ENCODE peak calls at places on chromosomes 13 and 19, in ten cellular contexts. E, R, O, U, C, P, T, F, X and M are unnamed samples.

GRCh38 chr13:54536112-54536511 is 1507.5 kb downstream of the OLFM4 start:
- DNase-seq in E (peak), R (no peak), O (no peak), U (peak), C (no peak), P (no peak), T (no peak), F (no peak), X (no peak), M (peak)

GRCh38 chr13:114011226-114011625 is 37.4 kb upstream of the C13orf46 start:
- DNase-seq in E (no peak), R (no peak), O (no peak), U (no peak), C (no peak), P (no peak), T (no peak), F (no peak), X (no peak), M (no peak)

GRCh38 chr13:96279904-96280303 is 190.0 kb downstream of the HS6ST3 start:
- DNase-seq in E (no peak), R (no peak), O (no peak), U (no peak), C (no peak), P (no peak), T (no peak), F (no peak), X (no peak), M (no peak)

GRCh38 chr13:35475131-35475959 is 1.1 kb downstream of the MAB21L1 start:
- DNase-seq in E (peak), R (no peak), O (no peak), U (no peak), C (peak), P (peak), T (no peak), F (peak), X (peak), M (no peak)

GRCh38 chr13:42420304-42420703 is 148.4 kb downstream of the AKAP11 start:
- DNase-seq in E (no peak), R (no peak), O (no peak), U (no peak), C (no peak), P (no peak), T (no peak), F (no peak), X (no peak), M (no peak)

GRCh38 chr13:51202477-51203046 is 19.6 kb upstream of the FAM124A start:
- DNase-seq in E (peak), R (no peak), O (no peak), U (no peak), C (no peak), P (peak), T (no peak), F (no peak), X (no peak), M (no peak)

GRCh38 chr13:28421674-28422410 is 73.1 kb downstream of the FLT1 start:
- DNase-seq in E (no peak), R (no peak), O (no peak), U (no peak), C (no peak), P (no peak), T (no peak), F (no peak), X (no peak), M (no peak)

GRCh38 chr19:40503300-40503699 is 36.5 kb downstream of the SPTBN4 start:
- DNase-seq in E (no peak), R (no peak), O (no peak), U (peak), C (no peak), P (no peak), T (no peak), F (no peak), X (no peak), M (no peak)

GRCh38 chr19:18605196-18605545 is 1.4 kb downstream of the CRLF1 start:
- DNase-seq in E (no peak), R (no peak), O (no peak), U (no peak), C (no peak), P (no peak), T (no peak), F (no peak), X (no peak), M (no peak)

GRCh38 chr19:7783991-7784421 is 21.0 kb downstream of the CLEC4M start:
- DNase-seq in E (peak), R (no peak), O (no peak), U (peak), C (peak), P (peak), T (no peak), F (no peak), X (peak), M (no peak)

GRCh38 chr19:38527466-38528136 is 90.2 kb downstream of the MAP4K1 start:
- DNase-seq in E (no peak), R (no peak), O (no peak), U (peak), C (no peak), P (no peak), T (no peak), F (no peak), X (no peak), M (no peak)

GRCh38 chr19:38245826-38246498 is 10.2 kb downstream of the PPP1R14A start:
- DNase-seq in E (no peak), R (peak), O (no peak), U (no peak), C (no peak), P (peak), T (no peak), F (no peak), X (peak), M (no peak)

GRCh38 chr19:48342841-48343540 is 17.6 kb downstream of the EMP3 start:
- DNase-seq in E (peak), R (no peak), O (no peak), U (peak), C (peak), P (no peak), T (no peak), F (no peak), X (no peak), M (no peak)

GRCh38 chr19:57559008-57559403 is 657 bp downstream of the ZNF550 start:
- DNase-seq in E (peak), R (no peak), O (no peak), U (peak), C (no peak), P (peak), T (no peak), F (no peak), X (peak), M (no peak)

GRCh38 chr13:31930901-31931522 is 100.6 kb upstream of the FRY start:
- DNase-seq in E (peak), R (no peak), O (no peak), U (no peak), C (no peak), P (peak), T (no peak), F (no peak), X (no peak), M (no peak)

GRCh38 chr19:15120135-15121026 is 13.2 kb downstream of the SYDE1 start:
- DNase-seq in E (no peak), R (no peak), O (no peak), U (no peak), C (no peak), P (no peak), T (no peak), F (no peak), X (no peak), M (no peak)

GRCh38 chr13:76038920-76039716 is 403.0 kb downstream of the LMO7 start:
- DNase-seq in E (no peak), R (no peak), O (no peak), U (no peak), C (no peak), P (no peak), T (no peak), F (no peak), X (no peak), M (no peak)

GRCh38 chr13:45861352-45861751 is 9.8 kb upstream of the SIAH3 start:
- DNase-seq in E (peak), R (no peak), O (no peak), U (no peak), C (peak), P (peak), T (no peak), F (no peak), X (no peak), M (no peak)

GRCh38 chr13:41199526-41199925 is 5.2 kb upstream of the KBTBD7 start:
- DNase-seq in E (no peak), R (no peak), O (no peak), U (no peak), C (no peak), P (no peak), T (no peak), F (no peak), X (no peak), M (no peak)

GRCh38 chr13:30898721-30899188 is 7.3 kb upstream of the MEDAG start:
- DNase-seq in E (peak), R (peak), O (no peak), U (peak), C (peak), P (peak), T (no peak), F (peak), X (peak), M (no peak)

GRCh38 chr19:16228637-16229321 is 31.1 kb downstream of the AP1M1 start:
- DNase-seq in E (no peak), R (no peak), O (no peak), U (no peak), C (no peak), P (no peak), T (no peak), F (peak), X (no peak), M (no peak)

GRCh38 chr13:99258946-99259345 is 767 bp upstream of the GPR18 start:
- DNase-seq in E (no peak), R (no peak), O (no peak), U (no peak), C (no peak), P (no peak), T (no peak), F (no peak), X (no peak), M (no peak)

DNA sequence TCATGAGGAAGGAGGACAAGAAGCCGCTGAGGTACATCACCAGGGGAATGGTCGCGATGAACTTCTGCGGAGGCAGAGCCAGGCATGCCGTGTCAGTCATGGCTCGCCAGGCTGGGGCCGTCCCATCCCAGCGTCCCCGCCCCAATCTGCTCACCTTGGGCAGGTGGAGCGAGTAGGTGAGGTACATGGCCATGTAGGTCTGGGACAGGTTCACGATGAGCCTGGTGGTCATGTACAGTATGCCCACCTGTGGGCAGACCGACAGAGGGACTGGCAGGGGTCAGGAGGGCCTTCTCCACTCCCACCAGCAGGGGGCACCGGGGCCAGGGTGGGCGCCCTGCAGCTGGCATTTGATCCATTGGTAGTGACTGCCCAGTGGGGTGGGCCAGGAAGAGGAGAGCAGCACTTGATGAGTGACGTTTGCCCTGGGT is 8.3 kb downstream of the TEKTIP1 start:
- DNase-seq in E (no peak), R (no peak), O (peak), U (no peak), C (no peak), P (no peak), T (no peak), F (no peak), X (no peak), M (no peak)
- TF ChIP-seq CTCF in E (peak), R (peak), O (peak), U (peak), C (peak), P (peak), T (peak), F (peak), X (peak), M (peak)

GRCh38 chr19:30111051-30111450 is 169.0 kb downstream of the URI1 start:
- DNase-seq in E (no peak), R (no peak), O (no peak), U (no peak), C (no peak), P (no peak), T (no peak), F (no peak), X (no peak), M (no peak)
- H3K4me3 ChIP-seq in E (no peak), R (no peak), O (no peak), U (no peak), C (no peak), P (no peak), T (no peak), F (no peak), X (no peak), M (no peak)

DNA sequence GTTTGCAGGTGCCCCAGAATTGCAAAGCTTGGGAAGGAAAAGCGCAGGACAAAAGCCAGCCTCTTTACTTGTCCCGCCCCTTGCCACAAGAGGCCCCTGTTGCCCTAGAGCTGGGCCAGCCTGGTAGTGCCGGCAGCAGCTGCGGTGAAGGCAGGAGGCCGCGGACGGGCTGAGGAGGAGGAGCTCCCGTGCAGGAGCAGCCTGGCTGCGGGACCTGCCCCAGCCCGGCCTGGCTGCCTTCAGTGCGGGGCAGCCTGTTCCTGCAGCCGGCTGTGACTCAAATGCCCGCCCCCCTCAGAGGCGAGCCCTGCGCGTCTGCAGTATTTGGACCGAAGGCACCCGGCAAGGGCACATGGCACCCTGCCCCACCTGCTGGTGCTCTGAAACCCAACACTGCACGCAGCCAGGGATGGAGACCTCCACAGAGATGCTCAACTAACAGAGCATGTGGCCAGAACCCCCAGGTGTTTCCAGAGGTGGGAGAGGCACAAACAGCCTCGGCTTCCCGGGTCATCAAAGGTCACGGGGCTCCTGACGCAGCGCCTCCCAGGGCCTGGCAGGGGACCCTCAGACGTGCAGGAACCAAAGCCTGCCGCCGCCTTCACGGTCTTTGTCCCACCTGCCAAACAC is 29.7 kb downstream of the NAXD start:
- DNase-seq in E (peak), R (peak), O (no peak), U (peak), C (peak), P (peak), T (no peak), F (no peak), X (peak), M (no peak)
- TF ChIP-seq CTCF in E (peak), R (peak), O (peak), U (no peak), C (peak), P (peak), T (peak), F (peak), X (peak), M (peak)

DNA sequence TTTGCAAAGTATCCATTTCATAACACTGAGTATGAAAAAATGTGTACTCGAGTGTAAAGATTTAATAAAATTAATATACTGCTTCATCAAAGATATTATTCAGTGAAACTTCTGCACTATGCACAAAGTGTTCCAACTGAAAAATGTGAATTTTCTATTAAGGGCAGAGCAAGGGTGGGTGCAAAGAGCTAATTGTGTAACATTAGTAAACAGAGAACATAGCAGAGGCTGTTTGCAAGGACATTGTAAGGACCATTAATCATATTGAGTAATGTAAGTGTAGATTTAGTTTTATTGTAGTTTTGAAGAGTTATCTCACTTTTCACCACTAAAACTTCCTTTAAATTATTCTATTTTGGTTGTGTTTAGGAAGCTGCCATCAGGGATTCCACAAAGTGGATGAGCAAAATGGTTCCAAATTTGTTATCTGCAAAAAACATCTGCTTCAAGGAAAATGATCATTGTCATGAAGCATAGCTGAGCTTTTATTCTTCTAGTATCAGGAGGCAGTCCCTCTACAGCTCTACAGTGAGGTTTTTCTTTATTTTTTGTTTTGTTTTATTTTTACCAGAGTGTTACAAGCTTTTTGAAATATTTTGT is 1375.4 kb downstream of the SLITRK1 start:
- DNase-seq in E (no peak), R (no peak), O (no peak), U (no peak), C (no peak), P (no peak), T (no peak), F (no peak), X (no peak), M (no peak)
- H3K4me3 ChIP-seq in E (no peak), R (no peak), O (no peak), U (no peak), C (no peak), P (no peak), T (no peak), F (no peak), X (no peak), M (no peak)

GRCh38 chr13:97749174-97749573 is 204.3 kb upstream of the IPO5 start:
- DNase-seq in E (peak), R (no peak), O (no peak), U (peak), C (no peak), P (peak), T (peak), F (no peak), X (no peak), M (no peak)
- TF ChIP-seq CTCF in E (peak), R (no peak), O (no peak), U (no peak), C (no peak), P (no peak), T (peak), F (no peak), X (peak), M (peak)

DNA sequence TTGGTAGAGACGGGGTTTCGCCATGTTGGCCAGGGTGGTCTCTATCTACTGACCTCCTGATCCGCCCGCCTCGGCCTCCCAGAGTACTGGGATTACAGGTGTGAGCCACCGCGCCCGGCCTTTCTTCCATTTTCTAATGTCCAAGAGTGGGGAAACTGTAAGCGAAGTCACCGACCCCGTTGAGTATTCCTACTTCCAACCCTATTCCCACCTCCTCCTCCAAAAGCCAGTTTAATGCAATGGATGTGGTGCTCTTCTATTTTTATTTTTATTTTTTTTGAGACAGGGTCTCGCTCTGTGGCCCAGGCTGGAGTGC is 449 bp downstream of the RNU6-9 start:
- DNase-seq in E (no peak), R (no peak), O (no peak), U (no peak), C (no peak), P (no peak), T (no peak), F (no peak), X (no peak), M (no peak)
- H3K4me3 ChIP-seq in E (no peak), R (peak), O (no peak), U (no peak), C (no peak), P (no peak), T (no peak), F (peak), X (no peak), M (no peak)